ENCODE peak calls at places on chromosomes 16 and 17, in seven cellular contexts. One of them, this sample, is unnamed.

GRCh38 chr17:1648582-1649115 is 1.0 kb downstream of the RILP start:
- DNase-seq in amniotic stem cell: peak
- DNase-seq in RCC 7860: peak
- DNase-seq in activated CD4-positive, alpha-beta T cell treated with anti-CD3 and anti-CD28 coated beads for 24 hours: peak
- DNase-seq in suprapubic skin: peak
- DNase-seq in AG09309: peak
- DNase-seq in T-helper 2 cell: peak
- DNase-seq in this sample: peak

GRCh38 chr16:67922740-67923139 is 8.9 kb downstream of the CTRL start:
- DNase-seq in amniotic stem cell: no peak
- DNase-seq in RCC 7860: no peak
- DNase-seq in activated CD4-positive, alpha-beta T cell treated with anti-CD3 and anti-CD28 coated beads for 24 hours: no peak
- DNase-seq in suprapubic skin: peak
- DNase-seq in AG09309: no peak
- DNase-seq in T-helper 2 cell: no peak
- DNase-seq in this sample: no peak

GRCh38 chr16:11966173-11966572 is 1.2 kb downstream of the TNFRSF17 start:
- DNase-seq in amniotic stem cell: no peak
- DNase-seq in RCC 7860: no peak
- DNase-seq in activated CD4-positive, alpha-beta T cell treated with anti-CD3 and anti-CD28 coated beads for 24 hours: no peak
- DNase-seq in suprapubic skin: no peak
- DNase-seq in AG09309: no peak
- DNase-seq in T-helper 2 cell: no peak
- DNase-seq in this sample: peak

GRCh38 chr16:13307255-13307654 is 405.9 kb downstream of the SHISA9 start:
- DNase-seq in amniotic stem cell: no peak
- DNase-seq in RCC 7860: peak
- DNase-seq in activated CD4-positive, alpha-beta T cell treated with anti-CD3 and anti-CD28 coated beads for 24 hours: no peak
- DNase-seq in suprapubic skin: no peak
- DNase-seq in AG09309: no peak
- DNase-seq in T-helper 2 cell: no peak
- DNase-seq in this sample: no peak

GRCh38 chr17:61700252-61700651 is 109.2 kb upstream of the NACA2 start:
- DNase-seq in amniotic stem cell: no peak
- DNase-seq in RCC 7860: no peak
- DNase-seq in activated CD4-positive, alpha-beta T cell treated with anti-CD3 and anti-CD28 coated beads for 24 hours: no peak
- DNase-seq in suprapubic skin: no peak
- DNase-seq in AG09309: no peak
- DNase-seq in T-helper 2 cell: no peak
- DNase-seq in this sample: no peak

GRCh38 chr16:2498531-2499253 is 15.1 kb upstream of the ATP6V0C start:
- DNase-seq in amniotic stem cell: no peak
- DNase-seq in RCC 7860: no peak
- DNase-seq in activated CD4-positive, alpha-beta T cell treated with anti-CD3 and anti-CD28 coated beads for 24 hours: no peak
- DNase-seq in suprapubic skin: no peak
- DNase-seq in AG09309: no peak
- DNase-seq in T-helper 2 cell: no peak
- DNase-seq in this sample: no peak

GRCh38 chr16:67406628-67407027 is 9.6 kb downstream of the ZDHHC1 start:
- DNase-seq in amniotic stem cell: peak
- DNase-seq in RCC 7860: no peak
- DNase-seq in activated CD4-positive, alpha-beta T cell treated with anti-CD3 and anti-CD28 coated beads for 24 hours: no peak
- DNase-seq in suprapubic skin: no peak
- DNase-seq in AG09309: peak
- DNase-seq in T-helper 2 cell: no peak
- DNase-seq in this sample: no peak

GRCh38 chr17:19650826-19651225 is 2.3 kb downstream of the ALDH3A2 start:
- DNase-seq in amniotic stem cell: no peak
- DNase-seq in RCC 7860: no peak
- DNase-seq in activated CD4-positive, alpha-beta T cell treated with anti-CD3 and anti-CD28 coated beads for 24 hours: no peak
- DNase-seq in suprapubic skin: no peak
- DNase-seq in AG09309: no peak
- DNase-seq in T-helper 2 cell: no peak
- DNase-seq in this sample: no peak

GRCh38 chr16:26111900-26112299 is 420.1 kb downstream of the HS3ST4 start:
- DNase-seq in amniotic stem cell: no peak
- DNase-seq in RCC 7860: no peak
- DNase-seq in activated CD4-positive, alpha-beta T cell treated with anti-CD3 and anti-CD28 coated beads for 24 hours: no peak
- DNase-seq in suprapubic skin: no peak
- DNase-seq in AG09309: no peak
- DNase-seq in T-helper 2 cell: no peak
- DNase-seq in this sample: no peak

GRCh38 chr17:69864531-69864930 is 210.5 kb upstream of the KCNJ16 start:
- DNase-seq in amniotic stem cell: no peak
- DNase-seq in RCC 7860: no peak
- DNase-seq in activated CD4-positive, alpha-beta T cell treated with anti-CD3 and anti-CD28 coated beads for 24 hours: no peak
- DNase-seq in suprapubic skin: no peak
- DNase-seq in AG09309: no peak
- DNase-seq in T-helper 2 cell: no peak
- DNase-seq in this sample: no peak

GRCh38 chr16:57479043-57479421 is 7.3 kb downstream of the DOK4 start:
- DNase-seq in amniotic stem cell: no peak
- DNase-seq in RCC 7860: no peak
- DNase-seq in activated CD4-positive, alpha-beta T cell treated with anti-CD3 and anti-CD28 coated beads for 24 hours: no peak
- DNase-seq in suprapubic skin: peak
- DNase-seq in AG09309: no peak
- DNase-seq in T-helper 2 cell: no peak
- DNase-seq in this sample: no peak

GRCh38 chr16:58882292-58882691 is 148.2 kb upstream of the GOT2 start:
- DNase-seq in amniotic stem cell: no peak
- DNase-seq in RCC 7860: no peak
- DNase-seq in activated CD4-positive, alpha-beta T cell treated with anti-CD3 and anti-CD28 coated beads for 24 hours: no peak
- DNase-seq in suprapubic skin: no peak
- DNase-seq in AG09309: no peak
- DNase-seq in T-helper 2 cell: no peak
- DNase-seq in this sample: peak

GRCh38 chr16:49499018-49499785 is 125.6 kb downstream of the C16orf78 start:
- DNase-seq in amniotic stem cell: no peak
- DNase-seq in RCC 7860: no peak
- DNase-seq in activated CD4-positive, alpha-beta T cell treated with anti-CD3 and anti-CD28 coated beads for 24 hours: no peak
- DNase-seq in suprapubic skin: peak
- DNase-seq in AG09309: no peak
- DNase-seq in T-helper 2 cell: no peak
- DNase-seq in this sample: no peak

GRCh38 chr16:68445458-68445857 is 2.9 kb downstream of the SMPD3 start:
- DNase-seq in amniotic stem cell: no peak
- DNase-seq in RCC 7860: no peak
- DNase-seq in activated CD4-positive, alpha-beta T cell treated with anti-CD3 and anti-CD28 coated beads for 24 hours: no peak
- DNase-seq in suprapubic skin: no peak
- DNase-seq in AG09309: no peak
- DNase-seq in T-helper 2 cell: peak
- DNase-seq in this sample: peak

This sample was measured in GM13976.